ENCODE peak calls at places on chromosomes 7 and 10, in nine cellular contexts. One of them, this sample, is unnamed.

GRCh38 chr10:64379898-64380297 is 858.7 kb downstream of the REEP3 start:
- DNase-seq in suprapubic skin: no peak
- DNase-seq in A549: peak
- DNase-seq in ovary: no peak
- DNase-seq in heart left ventricle: no peak
- DNase-seq in esophagus squamous epithelium: no peak
- DNase-seq in Peyer's patch: no peak
- DNase-seq in uterus: no peak
- DNase-seq in NB4: peak
- DNase-seq in this sample: no peak

GRCh38 chr10:100338434-100339036 is 8.5 kb upstream of the SCD start:
- DNase-seq in suprapubic skin: peak
- DNase-seq in A549: peak
- DNase-seq in ovary: peak
- DNase-seq in heart left ventricle: peak
- DNase-seq in esophagus squamous epithelium: no peak
- DNase-seq in Peyer's patch: peak
- DNase-seq in uterus: peak
- DNase-seq in NB4: peak
- DNase-seq in this sample: peak

GRCh38 chr10:71270301-71270777 is 48.7 kb upstream of the SLC29A3 start:
- DNase-seq in suprapubic skin: no peak
- DNase-seq in A549: peak
- DNase-seq in ovary: no peak
- DNase-seq in heart left ventricle: peak
- DNase-seq in esophagus squamous epithelium: no peak
- DNase-seq in Peyer's patch: peak
- DNase-seq in uterus: peak
- DNase-seq in NB4: peak
- DNase-seq in this sample: peak

GRCh38 chr7:134619627-134620331 is 26.9 kb upstream of the BPGM start:
- DNase-seq in suprapubic skin: no peak
- DNase-seq in A549: peak
- DNase-seq in ovary: no peak
- DNase-seq in heart left ventricle: no peak
- DNase-seq in esophagus squamous epithelium: no peak
- DNase-seq in Peyer's patch: no peak
- DNase-seq in uterus: no peak
- DNase-seq in NB4: no peak
- DNase-seq in this sample: no peak

GRCh38 chr10:124539935-124540641 is 78.5 kb downstream of the LHPP start:
- DNase-seq in suprapubic skin: no peak
- DNase-seq in A549: peak
- DNase-seq in ovary: peak
- DNase-seq in heart left ventricle: peak
- DNase-seq in esophagus squamous epithelium: no peak
- DNase-seq in Peyer's patch: peak
- DNase-seq in uterus: peak
- DNase-seq in NB4: peak
- DNase-seq in this sample: peak

GRCh38 chr10:44206127-44206818 is 178.6 kb downstream of the CXCL12 start:
- DNase-seq in suprapubic skin: no peak
- DNase-seq in A549: no peak
- DNase-seq in ovary: no peak
- DNase-seq in heart left ventricle: no peak
- DNase-seq in esophagus squamous epithelium: no peak
- DNase-seq in Peyer's patch: no peak
- DNase-seq in uterus: no peak
- DNase-seq in NB4: no peak
- DNase-seq in this sample: no peak

GRCh38 chr10:4663162-4663992 is 162.6 kb upstream of the AKR1E2 start:
- DNase-seq in suprapubic skin: peak
- DNase-seq in A549: peak
- DNase-seq in ovary: peak
- DNase-seq in heart left ventricle: peak
- DNase-seq in esophagus squamous epithelium: no peak
- DNase-seq in Peyer's patch: no peak
- DNase-seq in uterus: peak
- DNase-seq in NB4: peak
- DNase-seq in this sample: peak

GRCh38 chr10:4835494-4835918 is 9.5 kb downstream of the AKR1E2 start:
- DNase-seq in suprapubic skin: no peak
- DNase-seq in A549: no peak
- DNase-seq in ovary: no peak
- DNase-seq in heart left ventricle: no peak
- DNase-seq in esophagus squamous epithelium: no peak
- DNase-seq in Peyer's patch: no peak
- DNase-seq in uterus: no peak
- DNase-seq in NB4: no peak
- DNase-seq in this sample: no peak

GRCh38 chr7:121620206-121620605 is 224.1 kb upstream of the FAM3C start:
- DNase-seq in suprapubic skin: no peak
- DNase-seq in A549: no peak
- DNase-seq in ovary: no peak
- DNase-seq in heart left ventricle: no peak
- DNase-seq in esophagus squamous epithelium: no peak
- DNase-seq in Peyer's patch: no peak
- DNase-seq in uterus: no peak
- DNase-seq in NB4: no peak
- DNase-seq in this sample: no peak

GRCh38 chr7:150909192-150909591 is 56.9 kb downstream of the AOC1 start:
- DNase-seq in suprapubic skin: no peak
- DNase-seq in A549: no peak
- DNase-seq in ovary: no peak
- DNase-seq in heart left ventricle: no peak
- DNase-seq in esophagus squamous epithelium: no peak
- DNase-seq in Peyer's patch: no peak
- DNase-seq in uterus: no peak
- DNase-seq in NB4: peak
- DNase-seq in this sample: no peak

GRCh38 chr7:24595671-24596418 is 22.6 kb downstream of the PALS2 start:
- DNase-seq in suprapubic skin: no peak
- DNase-seq in A549: no peak
- DNase-seq in ovary: no peak
- DNase-seq in heart left ventricle: no peak
- DNase-seq in esophagus squamous epithelium: no peak
- DNase-seq in Peyer's patch: no peak
- DNase-seq in uterus: no peak
- DNase-seq in NB4: no peak
- DNase-seq in this sample: no peak

GRCh38 chr10:24350111-24350921 is 141.4 kb downstream of the KIAA1217 start:
- DNase-seq in suprapubic skin: no peak
- DNase-seq in A549: no peak
- DNase-seq in ovary: no peak
- DNase-seq in heart left ventricle: no peak
- DNase-seq in esophagus squamous epithelium: no peak
- DNase-seq in Peyer's patch: no peak
- DNase-seq in uterus: no peak
- DNase-seq in NB4: no peak
- DNase-seq in this sample: no peak

GRCh38 chr7:137626469-137627067 is 220.2 kb downstream of the DGKI start:
- DNase-seq in suprapubic skin: no peak
- DNase-seq in A549: peak
- DNase-seq in ovary: no peak
- DNase-seq in heart left ventricle: peak
- DNase-seq in esophagus squamous epithelium: no peak
- DNase-seq in Peyer's patch: no peak
- DNase-seq in uterus: no peak
- DNase-seq in NB4: peak
- DNase-seq in this sample: peak

GRCh38 chr10:67520924-67521520 is 175.0 kb downstream of the CTNNA3 start:
- DNase-seq in suprapubic skin: no peak
- DNase-seq in A549: peak
- DNase-seq in ovary: peak
- DNase-seq in heart left ventricle: peak
- DNase-seq in esophagus squamous epithelium: no peak
- DNase-seq in Peyer's patch: no peak
- DNase-seq in uterus: no peak
- DNase-seq in NB4: peak
- DNase-seq in this sample: peak

GRCh38 chr10:69275444-69275843 is 2.9 kb upstream of the HK1 start:
- DNase-seq in suprapubic skin: no peak
- DNase-seq in A549: no peak
- DNase-seq in ovary: no peak
- DNase-seq in heart left ventricle: no peak
- DNase-seq in esophagus squamous epithelium: no peak
- DNase-seq in Peyer's patch: no peak
- DNase-seq in uterus: no peak
- DNase-seq in NB4: no peak
- DNase-seq in this sample: no peak

GRCh38 chr10:127035827-127036226 is 130.6 kb downstream of the DOCK1 start:
- DNase-seq in suprapubic skin: no peak
- DNase-seq in A549: no peak
- DNase-seq in ovary: no peak
- DNase-seq in heart left ventricle: no peak
- DNase-seq in esophagus squamous epithelium: no peak
- DNase-seq in Peyer's patch: no peak
- DNase-seq in uterus: no peak
- DNase-seq in NB4: no peak
- DNase-seq in this sample: no peak

GRCh38 chr7:44147026-44147881 is 6.1 kb upstream of the MYL7 start:
- DNase-seq in suprapubic skin: no peak
- DNase-seq in A549: no peak
- DNase-seq in ovary: no peak
- DNase-seq in heart left ventricle: no peak
- DNase-seq in esophagus squamous epithelium: no peak
- DNase-seq in Peyer's patch: no peak
- DNase-seq in uterus: no peak
- DNase-seq in NB4: no peak
- DNase-seq in this sample: no peak

GRCh38 chr7:14754631-14755030 is 147.9 kb downstream of the DGKB start:
- DNase-seq in suprapubic skin: no peak
- DNase-seq in A549: no peak
- DNase-seq in ovary: no peak
- DNase-seq in heart left ventricle: no peak
- DNase-seq in esophagus squamous epithelium: no peak
- DNase-seq in Peyer's patch: no peak
- DNase-seq in uterus: no peak
- DNase-seq in NB4: no peak
- DNase-seq in this sample: no peak

GRCh38 chr7:101815826-101816488 is 1.5 kb upstream of the CUX1 start:
- DNase-seq in suprapubic skin: peak
- DNase-seq in A549: peak
- DNase-seq in ovary: peak
- DNase-seq in heart left ventricle: peak
- DNase-seq in esophagus squamous epithelium: peak
- DNase-seq in Peyer's patch: peak
- DNase-seq in uterus: peak
- DNase-seq in NB4: peak
- DNase-seq in this sample: peak
- TF ChIP-seq POLR2A in suprapubic skin: no peak
- TF ChIP-seq POLR2A in A549: peak
- TF ChIP-seq POLR2A in ovary: peak
- TF ChIP-seq POLR2A in heart left ventricle: no peak
- TF ChIP-seq POLR2A in esophagus squamous epithelium: no peak
- TF ChIP-seq POLR2A in Peyer's patch: no peak
- TF ChIP-seq POLR2A in uterus: peak
- TF ChIP-seq POLR2A in NB4: peak
- TF ChIP-seq POLR2A in this sample: no peak

GRCh38 chr7:82441916-82442478 is 1.6 kb downstream of the CACNA2D1 start:
- DNase-seq in suprapubic skin: no peak
- DNase-seq in A549: peak
- DNase-seq in ovary: no peak
- DNase-seq in heart left ventricle: no peak
- DNase-seq in esophagus squamous epithelium: no peak
- DNase-seq in Peyer's patch: no peak
- DNase-seq in uterus: no peak
- DNase-seq in NB4: no peak
- DNase-seq in this sample: no peak

GRCh38 chr7:82443801-82444219 is 233 bp upstream of the CACNA2D1 start:
- DNase-seq in suprapubic skin: peak
- DNase-seq in A549: peak
- DNase-seq in ovary: peak
- DNase-seq in heart left ventricle: peak
- DNase-seq in esophagus squamous epithelium: no peak
- DNase-seq in Peyer's patch: peak
- DNase-seq in uterus: peak
- DNase-seq in NB4: peak
- DNase-seq in this sample: no peak

GRCh38 chr7:82444220-82445049 is 858 bp upstream of the CACNA2D1 start:
- DNase-seq in suprapubic skin: no peak
- DNase-seq in A549: peak
- DNase-seq in ovary: no peak
- DNase-seq in heart left ventricle: no peak
- DNase-seq in esophagus squamous epithelium: no peak
- DNase-seq in Peyer's patch: no peak
- DNase-seq in uterus: no peak
- DNase-seq in NB4: no peak
- DNase-seq in this sample: no peak

GRCh38 chr7:82442492-82443043 is 1.0 kb downstream of the CACNA2D1 start:
- DNase-seq in suprapubic skin: no peak
- DNase-seq in A549: peak
- DNase-seq in ovary: peak
- DNase-seq in heart left ventricle: peak
- DNase-seq in esophagus squamous epithelium: no peak
- DNase-seq in Peyer's patch: no peak
- DNase-seq in uterus: no peak
- DNase-seq in NB4: peak
- DNase-seq in this sample: no peak

GRCh38 chr7:82443044-82443800 is at the start of gene CACNA2D1:
- DNase-seq in suprapubic skin: peak
- DNase-seq in A549: no peak
- DNase-seq in ovary: peak
- DNase-seq in heart left ventricle: peak
- DNase-seq in esophagus squamous epithelium: no peak
- DNase-seq in Peyer's patch: no peak
- DNase-seq in uterus: peak
- DNase-seq in NB4: peak
- DNase-seq in this sample: peak
- TF ChIP-seq POLR2A in suprapubic skin: no peak
- TF ChIP-seq POLR2A in A549: peak
- TF ChIP-seq POLR2A in ovary: no peak
- TF ChIP-seq POLR2A in heart left ventricle: no peak
- TF ChIP-seq POLR2A in esophagus squamous epithelium: peak
- TF ChIP-seq POLR2A in Peyer's patch: no peak
- TF ChIP-seq POLR2A in uterus: no peak
- TF ChIP-seq POLR2A in NB4: no peak
- TF ChIP-seq POLR2A in this sample: no peak

GRCh38 chr10:119725550-119726290 is at the start of gene INPP5F:
- DNase-seq in suprapubic skin: peak
- DNase-seq in A549: peak
- DNase-seq in ovary: peak
- DNase-seq in heart left ventricle: peak
- DNase-seq in esophagus squamous epithelium: peak
- DNase-seq in Peyer's patch: peak
- DNase-seq in uterus: peak
- DNase-seq in NB4: peak
- DNase-seq in this sample: peak
- TF ChIP-seq POLR2A in suprapubic skin: no peak
- TF ChIP-seq POLR2A in A549: peak
- TF ChIP-seq POLR2A in ovary: peak
- TF ChIP-seq POLR2A in heart left ventricle: no peak
- TF ChIP-seq POLR2A in esophagus squamous epithelium: peak
- TF ChIP-seq POLR2A in Peyer's patch: peak
- TF ChIP-seq POLR2A in uterus: peak
- TF ChIP-seq POLR2A in NB4: peak
- TF ChIP-seq POLR2A in this sample: peak

DNA sequence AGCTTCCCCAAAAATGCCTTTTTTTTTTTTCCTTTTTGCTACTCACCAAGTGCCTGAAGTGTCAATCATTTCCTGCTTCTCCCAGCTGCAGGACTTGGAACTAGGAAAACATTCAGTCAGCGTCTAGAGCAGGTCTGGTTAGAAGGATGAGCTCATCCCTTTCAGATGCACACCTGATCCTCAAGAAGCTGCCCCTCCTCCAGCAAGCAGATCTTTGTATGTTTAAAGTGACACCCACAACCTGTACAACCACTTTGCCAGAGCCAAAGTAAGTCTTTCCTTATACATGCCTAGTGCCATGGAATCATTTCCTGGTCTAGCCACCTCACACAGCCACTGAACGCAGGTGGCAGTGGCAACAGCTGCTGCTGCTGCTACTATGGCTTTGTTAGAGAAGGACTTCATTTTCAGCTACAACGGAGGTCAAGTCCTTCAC is 10.4 kb upstream of the USP54 start:
- DNase-seq in suprapubic skin: no peak
- DNase-seq in A549: peak
- DNase-seq in ovary: no peak
- DNase-seq in heart left ventricle: no peak
- DNase-seq in esophagus squamous epithelium: no peak
- DNase-seq in Peyer's patch: no peak
- DNase-seq in uterus: no peak
- DNase-seq in NB4: no peak
- DNase-seq in this sample: no peak
- TF ChIP-seq POLR2A in suprapubic skin: no peak
- TF ChIP-seq POLR2A in A549: no peak
- TF ChIP-seq POLR2A in ovary: no peak
- TF ChIP-seq POLR2A in heart left ventricle: no peak
- TF ChIP-seq POLR2A in esophagus squamous epithelium: no peak
- TF ChIP-seq POLR2A in Peyer's patch: peak
- TF ChIP-seq POLR2A in uterus: no peak
- TF ChIP-seq POLR2A in NB4: no peak
- TF ChIP-seq POLR2A in this sample: no peak

This sample was measured in erythroblast.